ENCODE peak calls at places on chromosome 4, in five cellular contexts. X is G401; P is stimulated activated CD4-positive, alpha-beta T cell treated with anti-CD3 and anti-CD28 coated beads, Interleukin-4, amount 100 ng/mL, for 24 hours; K is HEK293T; T is PC-9. F is an unnamed sample.

GRCh38 chr4:99998062-99998880 is 48.2 kb upstream of the H2AZ1 start:
- DNase-seq in X (peak), P (no peak), K (no peak), T (no peak), F (no peak)

GRCh38 chr4:143374771-143375170 is 38.1 kb downstream of the GAB1 start:
- DNase-seq in X (no peak), P (no peak), K (no peak), T (no peak), F (no peak)

GRCh38 chr4:139560396-139561084 is 4.5 kb upstream of the SETD7 start:
- DNase-seq in X (no peak), P (no peak), K (no peak), T (peak), F (no peak)

GRCh38 chr4:61200991-61201526 is 933 bp downstream of the ADGRL3 start:
- DNase-seq in X (peak), P (no peak), K (peak), T (no peak), F (no peak)

GRCh38 chr4:99845708-99846469 is 29.3 kb downstream of the DAPP1 start:
- DNase-seq in X (no peak), P (no peak), K (no peak), T (no peak), F (no peak)

GRCh38 chr4:78693777-78694456 is 82.2 kb upstream of the BMP2K start:
- DNase-seq in X (no peak), P (no peak), K (no peak), T (no peak), F (no peak)

GRCh38 chr4:113116414-113117345 is 67.2 kb downstream of the ANK2 start:
- DNase-seq in X (peak), P (no peak), K (no peak), T (no peak), F (no peak)

GRCh38 chr4:176467011-176467410 is 147.2 kb downstream of the SPCS3 start:
- DNase-seq in X (no peak), P (no peak), K (no peak), T (no peak), F (no peak)

GRCh38 chr4:59818656-59819055 is 1381.5 kb upstream of the ADGRL3 start:
- DNase-seq in X (no peak), P (no peak), K (no peak), T (no peak), F (no peak)

GRCh38 chr4:74814052-74814451 is 19.7 kb upstream of the BTC start:
- DNase-seq in X (no peak), P (no peak), K (no peak), T (no peak), F (no peak)

GRCh38 chr4:56129431-56129861 is 180.7 kb downstream of the CEP135 start:
- DNase-seq in X (no peak), P (peak), K (peak), T (no peak), F (no peak)

GRCh38 chr4:182808673-182809416 is 108.3 kb downstream of the DCTD start:
- DNase-seq in X (no peak), P (peak), K (no peak), T (no peak), F (no peak)

GRCh38 chr4:22072726-22073125 is 124.2 kb upstream of the KCNIP4 start:
- DNase-seq in X (peak), P (no peak), K (no peak), T (no peak), F (no peak)

GRCh38 chr4:183098723-183099536 is at the start of gene WWC2:
- DNase-seq in X (peak), P (peak), K (peak), T (peak), F (peak)

GRCh38 chr4:156961241-156962068 is 10.1 kb downstream of the PDGFC start:
- DNase-seq in X (no peak), P (no peak), K (no peak), T (no peak), F (no peak)

GRCh38 chr4:98653006-98653405 is 5.4 kb downstream of the TSPAN5 start:
- DNase-seq in X (no peak), P (no peak), K (no peak), T (no peak), F (no peak)